ENCODE peak calls at places on chromosomes 13 and 19, in six cellular contexts. N is astrocyte, P is transverse colon, D is iPS DF 6.9, C is upper lobe of right lung, G is WERI-Rb-1. Y is an unnamed sample. For H3K27me3, the result is how much of the 10 kb centered on the place peaks cover.

GRCh38 chr19:33252418-33252962 is 26.8 kb upstream of the SLC7A10 start:
- DNase-seq in D (no peak), G (no peak), C (no peak), P (no peak), N (no peak), Y (no peak)

GRCh38 chr19:14394167-14394566 is 12.9 kb downstream of the ADGRE5 start:
- DNase-seq in P (no peak), G (no peak), C (no peak), N (no peak), D (no peak), Y (no peak)

GRCh38 chr19:29804493-29804892 is 7.3 kb upstream of the CCNE1 start:
- DNase-seq in N (no peak), P (no peak), C (no peak), D (no peak), G (no peak), Y (no peak)

GRCh38 chr13:92136449-92137180 is 738.2 kb downstream of the GPC5 start:
- DNase-seq in N (peak), P (no peak), G (no peak), C (no peak), D (no peak), Y (no peak)

GRCh38 chr13:48563611-48564010 is 30.7 kb upstream of the RCBTB2 start:
- DNase-seq in G (no peak), D (no peak), C (no peak), P (no peak), N (no peak), Y (no peak)

GRCh38 chr13:75316427-75316826 is 165.5 kb downstream of the TBC1D4 start:
- DNase-seq in G (no peak), N (peak), C (no peak), P (no peak), D (no peak), Y (no peak)

GRCh38 chr13:24683370-24683769 is 3.2 kb downstream of the ATP12A start:
- DNase-seq in N (no peak), D (no peak), G (no peak), C (no peak), P (no peak), Y (no peak)

GRCh38 chr13:98428256-98428966 is 148.5 kb downstream of the STK24 start:
- DNase-seq in N (no peak), C (no peak), P (no peak), D (no peak), G (no peak), Y (no peak)

GRCh38 chr19:6774821-6775707 is 2.6 kb downstream of the VAV1 start:
- DNase-seq in D (no peak), G (peak), N (no peak), C (no peak), P (no peak), Y (no peak)

GRCh38 chr13:41547253-41548000 is 90.1 kb downstream of the RGCC start:
- DNase-seq in N (no peak), C (no peak), D (no peak), G (no peak), P (no peak), Y (no peak)

GRCh38 chr13:107251321-107251720 is 683.4 kb upstream of the ARGLU1 start:
- DNase-seq in N (peak), C (no peak), G (no peak), D (no peak), P (no peak), Y (no peak)

GRCh38 chr19:46828484-46828883 is 22.2 kb downstream of the AP2S1 start:
- DNase-seq in P (no peak), N (peak), D (no peak), C (no peak), G (no peak), Y (no peak)

GRCh38 chr19:57813919-57814504 is 701 bp downstream of the ZNF552 start:
- DNase-seq in N (no peak), D (no peak), C (no peak), P (peak), G (no peak), Y (peak)

GRCh38 chr13:49627831-49628652 is at the start of gene ARL11:
- DNase-seq in G (no peak), C (peak), P (peak), N (no peak), D (no peak), Y (no peak)

GRCh38 chr19:46155237-46155636 is 7.2 kb downstream of the IGFL2 start:
- DNase-seq in N (no peak), G (no peak), D (no peak), C (no peak), P (no peak), Y (no peak)

GRCh38 chr13:31207630-31208549 is 8.1 kb downstream of the B3GLCT start:
- DNase-seq in P (no peak), N (peak), C (no peak), G (peak), D (no peak), Y (no peak)

GRCh38 chr19:49455729-49456128 is 2.7 kb downstream of the ALDH16A1 start:
- DNase-seq in G (no peak), C (no peak), N (no peak), P (no peak), D (no peak), Y (no peak)

GRCh38 chr13:23273498-23273897 is 92.7 kb downstream of the SGCG start:
- DNase-seq in C (no peak), P (no peak), D (no peak), N (no peak), G (no peak), Y (no peak)

GRCh38 chr13:88472316-88472715 is 801.1 kb downstream of the SLITRK5 start:
- DNase-seq in P (no peak), G (no peak), C (no peak), N (no peak), D (no peak), Y (no peak)

GRCh38 chr19:24048261-24048660 is 38.7 kb upstream of the ZNF254 start:
- DNase-seq in D (no peak), P (no peak), N (no peak), G (no peak), C (no peak), Y (no peak)

GRCh38 chr13:50592412-50593145 is 250.9 kb downstream of the DLEU7 start:
- DNase-seq in C (no peak), P (no peak), G (no peak), N (peak), D (no peak), Y (no peak)

GRCh38 chr13:98451676-98452105 is 125.2 kb downstream of the STK24 start:
- DNase-seq in C (peak), P (no peak), N (peak), D (no peak), G (no peak), Y (no peak)

GRCh38 chr13:113400621-113401451 is 36.9 kb upstream of the GRTP1 start:
- DNase-seq in N (no peak), D (no peak), G (peak), P (no peak), C (peak), Y (no peak)

GRCh38 chr13:41401371-41401770 is 56.0 kb upstream of the RGCC start:
- DNase-seq in C (no peak), G (no peak), N (no peak), P (no peak), D (no peak), Y (no peak)

GRCh38 chr19:21128901-21129698 is 12.7 kb upstream of the ZNF431 start:
- DNase-seq in G (no peak), D (no peak), P (no peak), C (no peak), N (no peak), Y (no peak)

GRCh38 chr19:6060600-6061391 is 49.5 kb downstream of the RFX2 start:
- DNase-seq in P (no peak), G (no peak), C (no peak), N (peak), D (no peak), Y (peak)

GRCh38 chr13:87234981-87235380 is 436.2 kb upstream of the SLITRK5 start:
- DNase-seq in N (peak), P (no peak), D (no peak), G (no peak), C (no peak), Y (no peak)

GRCh38 chr19:50877338-50877737 is 4.1 kb downstream of the KLK2 start:
- DNase-seq in C (no peak), D (no peak), N (no peak), G (no peak), P (peak), Y (no peak)

GRCh38 chr19:50878851-50879250 is 5.6 kb downstream of the KLK2 start:
- DNase-seq in D (no peak), G (no peak), P (no peak), C (no peak), N (no peak), Y (no peak)

GRCh38 chr19:50880241-50880640 is 7.0 kb downstream of the KLK2 start:
- DNase-seq in G (no peak), N (no peak), D (no peak), C (no peak), P (no peak), Y (peak)

DNA sequence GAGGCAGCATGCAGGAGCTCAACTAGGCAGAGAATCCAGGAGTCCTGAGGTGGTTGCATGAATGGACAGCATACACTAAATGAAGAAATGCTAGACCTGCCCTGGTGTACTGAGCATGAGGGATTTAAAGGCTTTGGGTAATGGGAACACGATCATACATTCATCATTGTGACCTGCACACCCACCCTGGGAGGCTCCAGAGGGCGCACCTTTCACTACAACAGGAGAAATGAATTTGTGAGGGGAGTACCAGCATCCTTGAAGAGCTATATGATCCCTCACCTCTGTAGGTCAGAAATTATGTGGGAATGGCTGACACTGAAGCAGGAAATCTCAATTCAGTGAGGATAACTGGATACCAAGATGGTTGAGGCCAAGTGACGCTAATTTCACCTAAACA is 8.9 kb downstream of the KLK2 start:
- DNase-seq in C (no peak), N (no peak), D (no peak), P (no peak), G (no peak), Y (no peak)
- H3K27me3 ChIP-seq in C (under half), N (under half), D (under half), P (under half), G (half or more), Y (under half)

GRCh38 chr19:590750-591098 is 1.0 kb downstream of the HCN2 start:
- DNase-seq in C (no peak), N (no peak), G (no peak), P (no peak), D (no peak), Y (no peak)
- H3K27me3 ChIP-seq in C (half or more), N (under half), G (half or more), P (half or more), D (under half), Y (under half)

DNA sequence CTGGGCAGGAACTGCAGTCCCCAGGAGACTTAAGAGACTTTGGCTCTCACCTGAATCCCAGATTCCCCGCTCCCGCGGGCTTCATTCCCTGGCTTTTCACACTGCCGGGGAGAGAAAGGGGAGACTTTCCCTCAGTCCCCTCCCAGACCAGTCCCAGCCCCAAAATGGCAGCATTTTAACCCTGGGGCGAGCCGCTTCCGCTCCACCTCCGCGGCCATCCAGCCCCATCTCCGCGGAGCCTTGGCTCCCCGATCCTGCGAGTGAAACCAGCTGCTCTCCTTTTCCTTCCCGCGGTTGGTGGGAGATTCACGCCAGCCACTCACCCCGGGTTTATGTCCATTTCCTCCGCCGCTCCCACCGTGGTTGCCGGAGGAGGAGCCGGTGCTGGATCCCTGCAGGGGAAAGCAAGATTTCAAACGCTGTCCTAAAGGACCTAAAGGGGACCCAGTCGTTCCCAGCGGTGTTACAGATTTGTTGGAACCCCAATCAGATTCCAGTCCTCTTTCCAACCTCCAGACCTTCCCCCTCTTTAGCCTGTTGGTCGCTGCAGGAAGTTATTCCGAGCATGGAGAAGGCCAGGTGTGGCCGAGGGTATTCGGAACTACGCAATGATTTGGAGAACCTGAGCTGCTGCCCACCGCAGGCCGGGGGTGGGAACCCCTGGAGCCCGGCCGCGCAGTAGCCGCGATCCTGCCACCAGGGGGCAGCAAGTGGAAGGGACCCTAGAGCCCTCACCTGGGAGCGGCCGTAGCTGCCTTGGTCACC is 3.4 kb downstream of the DMKN start:
- DNase-seq in D (peak), C (peak), G (peak), N (no peak), P (peak), Y (peak)
- H3K27me3 ChIP-seq in D (under half), C (under half), G (under half), N (half or more), P (half or more), Y (under half)

GRCh38 chr13:38759390-38759789 is 72.5 kb downstream of the FREM2 start:
- DNase-seq in C (no peak), P (no peak), N (no peak), G (no peak), D (no peak), Y (no peak)

GRCh38 chr13:38766799-38767198 is 79.9 kb downstream of the FREM2 start:
- DNase-seq in G (no peak), C (no peak), D (no peak), P (no peak), N (no peak), Y (no peak)

GRCh38 chr13:38767506-38768265 is 80.8 kb downstream of the FREM2 start:
- DNase-seq in N (no peak), P (no peak), G (no peak), C (no peak), D (no peak), Y (no peak)

GRCh38 chr13:38758278-38758677 is 71.4 kb downstream of the FREM2 start:
- DNase-seq in G (no peak), N (no peak), C (no peak), P (no peak), D (no peak), Y (no peak)

DNA sequence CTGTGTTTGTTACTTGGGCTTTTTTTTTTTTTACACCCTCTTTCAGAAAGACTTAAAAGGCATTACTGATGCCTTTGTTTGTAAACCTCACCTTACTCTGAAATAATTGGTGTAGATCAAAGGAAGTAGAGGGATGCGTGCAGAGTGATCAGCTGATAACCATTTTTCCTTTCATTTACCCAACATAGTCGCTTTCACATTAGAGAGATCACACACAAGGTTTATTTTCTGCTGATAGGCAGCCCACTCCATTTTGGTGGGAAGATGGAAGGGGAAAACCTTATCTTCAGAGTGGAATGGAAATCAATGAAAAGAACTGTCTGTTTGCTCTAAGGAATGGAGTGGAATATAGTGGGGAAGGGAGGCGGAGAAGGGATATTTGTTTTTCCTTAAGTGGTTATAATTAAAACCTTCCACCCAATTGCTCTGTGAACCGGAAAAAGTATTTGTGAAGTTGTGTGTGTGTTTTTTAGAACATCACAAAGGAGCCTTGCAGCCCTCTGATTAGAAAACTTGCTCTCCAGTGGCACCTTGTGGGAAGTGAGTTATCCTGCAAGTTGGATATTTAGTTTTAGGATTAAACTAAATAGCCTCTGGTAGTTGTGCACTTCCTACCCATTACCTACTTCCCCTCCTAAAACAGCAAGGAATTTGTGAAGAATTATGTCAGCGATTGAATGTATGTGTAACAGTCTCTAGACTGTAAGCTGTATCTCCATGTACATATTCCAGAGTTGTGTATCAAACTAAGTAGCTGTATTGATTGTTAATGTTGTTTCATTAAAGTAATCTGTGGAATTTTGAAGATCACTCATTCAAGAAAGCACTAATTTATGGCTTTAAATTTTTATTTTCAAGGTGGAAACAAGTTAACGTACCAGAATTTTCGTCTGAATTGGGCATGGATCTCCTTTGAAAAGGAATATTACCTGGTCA is 76.8 kb downstream of the FREM2 start:
- DNase-seq in C (no peak), N (peak), D (peak), P (no peak), G (peak), Y (no peak)
- H3K27me3 ChIP-seq in C (under half), N (under half), D (under half), P (under half), G (under half), Y (under half)

DNA sequence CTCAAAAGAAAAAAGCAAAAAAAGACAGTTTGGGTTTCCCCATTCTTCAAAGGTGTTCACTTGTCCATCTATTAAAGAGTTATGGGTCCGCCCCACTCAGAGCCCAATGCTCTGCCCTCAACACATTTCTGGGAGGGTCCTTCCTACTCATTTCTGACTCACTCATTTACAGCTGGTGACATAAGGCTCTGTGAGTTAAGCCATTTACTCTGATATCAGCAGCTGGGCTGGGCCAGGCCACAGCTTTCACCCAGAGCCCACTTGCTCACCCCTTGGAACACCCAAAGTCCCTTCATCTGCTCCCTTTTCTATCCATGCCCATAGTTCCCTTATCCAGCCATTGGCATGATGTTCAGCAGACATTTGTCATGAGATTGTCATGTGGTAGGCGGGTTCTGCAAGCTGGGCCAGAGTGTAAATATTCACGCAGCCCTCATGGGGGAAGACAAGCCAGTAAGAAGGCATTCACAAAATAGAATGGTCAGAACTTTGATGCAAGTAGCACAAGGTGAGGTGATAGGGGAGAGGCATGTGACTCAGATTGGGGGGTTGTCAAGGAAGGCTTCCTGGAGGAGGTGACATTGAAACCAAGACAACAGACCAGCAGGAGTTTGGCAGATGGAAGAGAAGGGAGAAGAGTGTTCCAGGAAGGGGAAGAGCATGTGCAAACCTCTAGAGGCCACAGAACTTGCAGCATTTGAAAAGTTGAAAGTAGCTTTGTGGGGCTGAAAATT is 5.9 kb downstream of the MAST1 start:
- DNase-seq in D (no peak), G (no peak), C (no peak), N (no peak), P (no peak), Y (no peak)
- H3K27me3 ChIP-seq in D (under half), G (under half), C (half or more), N (under half), P (half or more), Y (under half)

DNA sequence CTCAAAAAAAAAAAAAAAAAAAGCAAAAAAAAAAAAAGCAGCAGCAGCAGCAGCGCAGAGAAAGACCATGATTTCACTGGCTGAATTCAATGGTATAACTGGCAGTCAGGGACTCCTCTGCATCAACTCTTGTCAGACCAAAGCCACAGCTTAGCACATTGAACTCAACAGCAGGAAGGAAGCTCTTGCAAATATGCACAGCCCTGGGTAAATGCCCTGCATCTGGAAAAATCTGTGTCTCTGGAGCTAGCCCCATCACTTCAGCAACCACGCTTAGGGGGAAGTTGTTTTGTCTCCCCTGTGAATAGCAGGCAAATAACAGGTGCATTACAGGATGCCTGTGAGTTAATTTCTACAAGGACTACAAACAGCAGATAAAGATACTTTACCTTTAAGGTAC is 17.7 kb upstream of the DHRS12 start:
- DNase-seq in N (no peak), C (no peak), P (no peak), G (no peak), D (no peak), Y (no peak)
- H3K27me3 ChIP-seq in N (half or more), C (under half), P (under half), G (under half), D (under half), Y (under half)

GRCh38 chr19:17868669-17869068 is 3.1 kb upstream of the SLC5A5 start:
- DNase-seq in C (no peak), P (no peak), G (no peak), D (no peak), N (no peak), Y (no peak)
- H3K27me3 ChIP-seq in C (under half), P (under half), G (under half), D (under half), N (under half), Y (under half)

DNA sequence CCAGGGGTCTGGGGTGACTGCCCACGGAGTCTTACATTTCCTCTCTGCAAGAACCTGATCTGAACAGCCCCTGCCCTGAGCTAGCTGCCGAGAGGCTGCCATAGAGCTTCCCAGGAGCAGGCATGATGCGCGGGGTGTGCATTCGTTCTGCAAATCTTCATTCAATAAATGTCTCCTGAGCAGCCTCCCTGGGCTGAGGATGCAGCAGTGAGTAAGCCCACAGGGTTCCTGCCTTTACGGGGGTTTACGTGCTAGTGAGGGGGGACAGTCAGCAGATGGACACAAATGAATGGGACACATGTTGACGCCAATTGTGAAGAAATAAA is 1.6 kb upstream of the SHISA7 start:
- DNase-seq in D (no peak), G (no peak), C (no peak), N (no peak), P (no peak), Y (no peak)
- H3K27me3 ChIP-seq in D (under half), G (under half), C (half or more), N (under half), P (half or more), Y (under half)

Y was measured in prostate gland.